ENCODE peak calls at places on chromosomes 13 and 19, in six cellular contexts. C, F, Y, W, H and P are unnamed samples.
A peak's percentile ranks its signal among the peaks of the same experiment; 100 is the strongest.

GRCh38 chr13:84998681-84999080 is 800.5 kb downstream of the SLITRK6 start:
- DNase-seq in C (no peak), F (no peak), Y (no peak), H (no peak), W (no peak), P (no peak)

GRCh38 chr19:5145521-5146511 is 176.9 kb downstream of the KDM4B start:
- DNase-seq in W (no peak), Y (peak; percentile 11), H (peak; percentile 61), C (no peak), F (no peak), P (no peak)

GRCh38 chr19:37874784-37875183 is 31.6 kb downstream of the WDR87 start:
- DNase-seq in F (no peak), H (no peak), W (peak; percentile 70), C (no peak), Y (no peak), P (peak; percentile 25)

GRCh38 chr19:7645656-7646425 is 8.9 kb downstream of the STXBP2 start:
- DNase-seq in H (no peak), W (no peak), C (no peak), F (no peak), Y (no peak), P (no peak)

GRCh38 chr13:85725433-85725832 is 73.8 kb downstream of the SLITRK6 start:
- DNase-seq in Y (no peak), F (no peak), W (no peak), H (no peak), C (no peak), P (no peak)

GRCh38 chr19:29576043-29576442 is 30.0 kb upstream of the POP4 start:
- DNase-seq in Y (no peak), C (no peak), H (no peak), F (no peak), W (no peak), P (no peak)

GRCh38 chr13:102769679-102770078 is 3.9 kb downstream of the TEX30 start:
- DNase-seq in W (peak; percentile 51), C (no peak), F (no peak), Y (no peak), H (no peak), P (no peak)

GRCh38 chr13:109412232-109412935 is 374.0 kb downstream of the IRS2 start:
- DNase-seq in F (no peak), W (peak; percentile 81), Y (peak; percentile 55), H (no peak), C (peak; percentile 18), P (no peak)

GRCh38 chr13:30312859-30313258 is 5.5 kb upstream of the KATNAL1 start:
- DNase-seq in Y (no peak), F (peak; percentile 42), W (peak; percentile 69), C (no peak), H (no peak), P (no peak)

GRCh38 chr13:40776681-40777165 is 5.7 kb upstream of the MRPS31 start:
- DNase-seq in Y (no peak), F (no peak), C (no peak), H (peak; percentile 90), W (peak; percentile 68), P (no peak)

GRCh38 chr19:18387395-18387794 is 1.4 kb downstream of the GDF15 start:
- DNase-seq in F (no peak), C (no peak), W (no peak), H (no peak), Y (no peak), P (no peak)

GRCh38 chr19:5789201-5789795 is 1.7 kb downstream of the DUS3L start:
- DNase-seq in H (peak; percentile 83), W (no peak), C (no peak), F (no peak), Y (no peak), P (no peak)

GRCh38 chr13:41658057-41658642 is 200.8 kb downstream of the RGCC start:
- DNase-seq in H (no peak), W (peak; percentile 91), F (peak; percentile 65), Y (no peak), C (no peak), P (no peak)

GRCh38 chr13:62309904-62310303 is 894.3 kb upstream of the PCDH20 start:
- DNase-seq in W (no peak), H (no peak), Y (no peak), C (no peak), F (no peak), P (no peak)

GRCh38 chr13:45301263-45301662 is 39.7 kb downstream of the TPT1 start:
- DNase-seq in W (no peak), F (no peak), H (no peak), Y (no peak), C (no peak), P (no peak)

GRCh38 chr13:109166807-109167206 is 537.4 kb downstream of the MYO16 start:
- DNase-seq in H (no peak), C (no peak), W (no peak), Y (no peak), F (no peak), P (no peak)

GRCh38 chr13:102028846-102029245 is 373.0 kb downstream of the FGF14 start:
- DNase-seq in W (no peak), C (no peak), F (no peak), Y (no peak), H (no peak), P (no peak)

GRCh38 chr13:111911141-111911720 is 155.7 kb upstream of the SOX1 start:
- DNase-seq in F (no peak), Y (no peak), C (no peak), H (peak; percentile 41), W (no peak), P (no peak)

GRCh38 chr19:11142528-11143171 is 12.9 kb downstream of the SPC24 start:
- DNase-seq in W (peak; percentile 97), H (peak; percentile 78), F (peak; percentile 86), C (peak; percentile 79), Y (peak; percentile 92), P (peak; percentile 82)

GRCh38 chr13:43261018-43261417 is 237.6 kb downstream of the DNAJC15 start:
- DNase-seq in W (peak; percentile 69), C (no peak), Y (no peak), H (no peak), F (no peak), P (no peak)

GRCh38 chr13:27476943-27477681 is 26.7 kb upstream of the MTIF3 start:
- DNase-seq in W (peak; percentile 60), F (no peak), Y (no peak), C (no peak), H (no peak), P (no peak)

GRCh38 chr19:30682576-30683536 is 310.7 kb downstream of the ZNF536 start:
- DNase-seq in H (peak; percentile 82), C (peak; percentile 12), Y (peak; percentile 68), W (peak; percentile 87), F (peak; percentile 75), P (peak; percentile 77)

GRCh38 chr13:32752997-32753606 is 166.8 kb downstream of the PDS5B start:
- DNase-seq in F (no peak), Y (no peak), W (no peak), C (no peak), H (no peak), P (no peak)
- H3K4me3 ChIP-seq in F (no peak overlapping the region), Y (no peak overlapping the region), W (no peak overlapping the region), C (no peak overlapping the region), H (no peak overlapping the region), P (no peak overlapping the region)

GRCh38 chr19:42228640-42229039 is 8.5 kb downstream of the ZNF526 start:
- DNase-seq in Y (no peak), F (no peak), W (no peak), H (no peak), C (no peak), P (no peak)

GRCh38 chr19:42226886-42227285 is 6.8 kb downstream of the ZNF526 start:
- DNase-seq in C (no peak), H (no peak), F (no peak), Y (no peak), W (peak; percentile 34), P (no peak)

GRCh38 chr19:42232435-42232834 is 10.0 kb downstream of the GSK3A start:
- DNase-seq in W (no peak), H (no peak), Y (no peak), C (no peak), F (no peak), P (no peak)

GRCh38 chr19:42229263-42229854 is 9.2 kb downstream of the ZNF526 start:
- DNase-seq in C (no peak), Y (no peak), H (no peak), W (no peak), F (no peak), P (no peak)

DNA sequence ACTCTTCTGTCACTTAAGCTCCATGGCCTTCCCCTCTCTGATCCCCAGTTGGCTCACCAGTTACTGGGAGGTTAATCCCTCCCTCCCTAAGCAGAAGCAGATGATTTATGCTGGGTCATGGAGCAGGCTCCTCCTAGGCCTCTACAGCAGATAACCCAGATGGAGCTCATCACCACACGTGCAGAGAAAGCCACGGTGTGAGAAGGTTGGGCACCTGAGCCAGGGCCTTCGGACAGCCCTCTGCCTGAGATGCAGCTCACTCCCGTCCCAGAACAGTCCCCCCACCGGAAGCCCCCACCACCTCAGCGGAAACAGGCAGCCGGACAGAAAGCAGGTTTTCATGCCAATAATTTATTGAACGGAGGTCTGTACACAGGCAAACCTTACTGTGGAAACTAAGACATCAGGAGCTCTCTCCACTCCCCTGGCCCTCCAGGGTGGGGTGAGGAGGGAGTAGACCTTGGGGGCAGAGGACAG is 9.8 kb downstream of the ZNF526 start:
- DNase-seq in W (peak; percentile 13), H (no peak), Y (no peak), C (no peak), F (no peak), P (no peak)
- H3K4me3 ChIP-seq in W (no peak overlapping the region), H (no peak overlapping the region), Y (no peak overlapping the region), C (no peak overlapping the region), F (no peak overlapping the region), P (no peak overlapping the region)

GRCh38 chr19:54660306-54660705 is 2.5 kb upstream of the LILRB4 start:
- DNase-seq in C (no peak), Y (no peak), H (no peak), W (no peak), F (no peak), P (no peak)
- H3K4me3 ChIP-seq in C (no peak overlapping the region), Y (no peak overlapping the region), H (no peak overlapping the region), W (no peak overlapping the region), F (no peak overlapping the region), P (no peak overlapping the region)

DNA sequence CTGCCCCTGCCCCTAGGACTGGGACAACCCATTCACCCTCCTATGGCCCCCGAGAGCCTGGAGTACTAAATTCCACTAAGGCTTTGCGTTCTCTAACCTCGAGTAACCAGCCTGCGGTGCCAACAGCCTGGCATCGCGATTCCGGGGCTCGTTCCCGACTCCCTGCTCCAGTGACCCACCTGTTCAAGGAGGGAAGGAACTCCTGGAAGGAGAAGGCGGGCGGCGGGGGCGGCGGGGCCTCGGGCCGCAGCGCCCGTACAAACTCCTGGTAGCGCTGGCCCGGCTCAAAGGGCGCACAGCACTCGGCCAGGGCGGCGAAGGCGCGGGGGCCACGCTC is 6.3 kb downstream of the GMIP start:
- DNase-seq in Y (no peak), F (no peak), H (peak; percentile 75), C (no peak), W (no peak), P (no peak)
- H3K4me3 ChIP-seq in Y (no peak overlapping the region), F (no peak overlapping the region), H (no peak overlapping the region), C (no peak overlapping the region), W (no peak overlapping the region), P (no peak overlapping the region)